ENCODE peak calls at places on chromosomes 4 and X, in nine cellular contexts. S is fibroblast of lung, E is GM06990, V is bronchial epithelial cell, R is pancreas, U is ascending aorta, I is epithelial cell of esophagus, L is left ventricle myocardium inferior, M is thyroid gland. Z is an unnamed sample.

GRCh38 chr4:74202062-74202586 is 44.2 kb downstream of the MTHFD2L start:
- DNase-seq in S (peak), E (no peak), V (no peak), R (no peak), U (no peak), I (no peak), L (no peak), M (no peak), Z (no peak)

GRCh38 chr4:165133150-165133549 is 20.5 kb upstream of the TMEM192 start:
- DNase-seq in S (no peak), E (no peak), V (no peak), R (no peak), U (no peak), I (no peak), L (no peak), M (no peak), Z (no peak)

GRCh38 chr4:77564231-77564630 is 41.4 kb upstream of the CXCL13 start:
- DNase-seq in S (peak), E (no peak), V (no peak), R (peak), U (no peak), I (no peak), L (no peak), M (peak), Z (peak)

GRCh38 chr4:72408568-72408967 is 160.5 kb downstream of the ADAMTS3 start:
- DNase-seq in S (no peak), E (no peak), V (no peak), R (no peak), U (no peak), I (no peak), L (no peak), M (no peak), Z (no peak)

GRCh38 chrX:150503898-150504219 is 64.6 kb upstream of the MTM1 start:
- DNase-seq in S (no peak), E (no peak), V (peak), R (peak), U (no peak), I (peak), L (no peak), M (peak), Z (no peak)

GRCh38 chrX:63918611-63919010 is 133.6 kb upstream of the ARHGEF9 start:
- DNase-seq in S (peak), E (no peak), V (peak), R (no peak), U (peak), I (peak), L (no peak), M (no peak), Z (no peak)

GRCh38 chr4:152961752-152962117 is 25.6 kb downstream of the FHDC1 start:
- DNase-seq in S (peak), E (no peak), V (no peak), R (no peak), U (no peak), I (no peak), L (no peak), M (no peak), Z (no peak)

GRCh38 chr4:86627736-86628135 is 33.6 kb downstream of the PTPN13 start:
- DNase-seq in S (no peak), E (no peak), V (no peak), R (no peak), U (no peak), I (no peak), L (no peak), M (no peak), Z (no peak)

GRCh38 chrX:140163376-140164159 is 198.2 kb upstream of the CXorf66 start:
- DNase-seq in S (peak), E (no peak), V (no peak), R (no peak), U (no peak), I (no peak), L (no peak), M (no peak), Z (no peak)

GRCh38 chr4:101103381-101104142 is 243.8 kb downstream of the PPP3CA start:
- DNase-seq in S (peak), E (peak), V (no peak), R (no peak), U (no peak), I (no peak), L (no peak), M (no peak), Z (no peak)

GRCh38 chr4:125736057-125736456 is 421.3 kb downstream of the FAT4 start:
- DNase-seq in S (peak), E (no peak), V (peak), R (no peak), U (no peak), I (no peak), L (no peak), M (no peak), Z (no peak)

GRCh38 chr4:3045500-3045850 is 28.9 kb downstream of the HTT-AS start:
- DNase-seq in S (peak), E (peak), V (peak), R (no peak), U (peak), I (no peak), L (peak), M (peak), Z (no peak)

GRCh38 chr4:2937146-2937857 is 25.9 kb downstream of the NOP14 start:
- DNase-seq in S (no peak), E (peak), V (peak), R (peak), U (peak), I (peak), L (peak), M (no peak), Z (peak)

GRCh38 chrX:13829995-13830394 is 13.1 kb upstream of the GPM6B start:
- DNase-seq in S (no peak), E (no peak), V (no peak), R (no peak), U (no peak), I (no peak), L (no peak), M (no peak), Z (no peak)

GRCh38 chrX:131305926-131306325 is 16.8 kb upstream of the IGSF1 start:
- DNase-seq in S (no peak), E (no peak), V (no peak), R (no peak), U (no peak), I (no peak), L (no peak), M (no peak), Z (no peak)

GRCh38 chr4:107380836-107381438 is 339.1 kb downstream of the PAPSS1 start:
- DNase-seq in S (no peak), E (no peak), V (no peak), R (no peak), U (no peak), I (no peak), L (no peak), M (no peak), Z (peak)

GRCh38 chr4:169900241-169900845 is 125.9 kb downstream of the MFAP3L start:
- DNase-seq in S (no peak), E (no peak), V (no peak), R (no peak), U (no peak), I (no peak), L (no peak), M (no peak), Z (no peak)

GRCh38 chr4:98577956-98578355 is 80.5 kb downstream of the TSPAN5 start:
- DNase-seq in S (no peak), E (no peak), V (no peak), R (no peak), U (no peak), I (no peak), L (no peak), M (no peak), Z (no peak)

GRCh38 chrX:36898301-36898700 is 109.9 kb upstream of the FAM47C start:
- DNase-seq in S (peak), E (no peak), V (peak), R (no peak), U (no peak), I (peak), L (no peak), M (no peak), Z (no peak)

GRCh38 chr4:14807857-14808256 is 194.4 kb upstream of the CPEB2 start:
- DNase-seq in S (no peak), E (no peak), V (no peak), R (no peak), U (no peak), I (no peak), L (no peak), M (no peak), Z (no peak)
- H3K4me3 ChIP-seq in S (no peak), E (no peak), V (no peak), R (no peak), U (no peak), I (no peak), L (no peak), M (no peak), Z (no peak)

GRCh38 chr4:88989990-88990389 is 67.0 kb downstream of the FAM13A start:
- DNase-seq in S (no peak), E (no peak), V (no peak), R (no peak), U (no peak), I (no peak), L (no peak), M (no peak), Z (peak)

DNA sequence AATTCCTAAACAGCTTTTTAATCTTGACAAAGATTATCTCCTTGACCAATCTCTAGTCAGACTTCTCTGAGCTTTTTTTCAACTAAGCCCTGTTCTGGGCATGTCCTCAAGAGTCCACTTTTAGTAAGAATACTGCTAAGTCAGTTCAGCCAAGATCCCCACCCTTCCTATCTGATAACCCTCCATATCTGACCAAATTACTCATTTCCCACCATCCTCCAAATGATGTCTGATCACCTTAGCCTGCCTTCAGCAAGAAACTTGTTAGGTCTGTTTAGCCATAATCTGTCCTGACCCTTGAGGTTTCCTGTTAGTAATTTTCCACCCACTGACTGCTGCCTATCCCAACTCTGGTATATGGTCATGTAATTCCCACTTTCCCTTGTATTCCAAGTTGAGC is 65.2 kb downstream of the FAM13A start:
- DNase-seq in S (no peak), E (no peak), V (peak), R (no peak), U (no peak), I (peak), L (no peak), M (no peak), Z (peak)
- TF ChIP-seq CTCF in S (no peak), E (no peak), V (no peak), R (no peak), U (no peak), I (no peak), L (no peak), M (no peak), Z (no peak)

GRCh38 chr4:121952290-121952689 is 430 bp upstream of the TRPC3 start:
- DNase-seq in S (no peak), E (no peak), V (no peak), R (no peak), U (no peak), I (no peak), L (no peak), M (no peak), Z (no peak)
- H3K4me3 ChIP-seq in S (peak), E (no peak), V (no peak), R (no peak), U (peak), I (no peak), L (peak), M (no peak), Z (no peak)

GRCh38 chrX:32673193-32673592 is 538.2 kb downstream of the DMD start:
- DNase-seq in S (peak), E (no peak), V (peak), R (no peak), U (no peak), I (peak), L (no peak), M (no peak), Z (no peak)
- TF ChIP-seq CTCF in S (no peak), E (peak), V (peak), R (no peak), U (no peak), I (no peak), L (no peak), M (no peak), Z (no peak)

DNA sequence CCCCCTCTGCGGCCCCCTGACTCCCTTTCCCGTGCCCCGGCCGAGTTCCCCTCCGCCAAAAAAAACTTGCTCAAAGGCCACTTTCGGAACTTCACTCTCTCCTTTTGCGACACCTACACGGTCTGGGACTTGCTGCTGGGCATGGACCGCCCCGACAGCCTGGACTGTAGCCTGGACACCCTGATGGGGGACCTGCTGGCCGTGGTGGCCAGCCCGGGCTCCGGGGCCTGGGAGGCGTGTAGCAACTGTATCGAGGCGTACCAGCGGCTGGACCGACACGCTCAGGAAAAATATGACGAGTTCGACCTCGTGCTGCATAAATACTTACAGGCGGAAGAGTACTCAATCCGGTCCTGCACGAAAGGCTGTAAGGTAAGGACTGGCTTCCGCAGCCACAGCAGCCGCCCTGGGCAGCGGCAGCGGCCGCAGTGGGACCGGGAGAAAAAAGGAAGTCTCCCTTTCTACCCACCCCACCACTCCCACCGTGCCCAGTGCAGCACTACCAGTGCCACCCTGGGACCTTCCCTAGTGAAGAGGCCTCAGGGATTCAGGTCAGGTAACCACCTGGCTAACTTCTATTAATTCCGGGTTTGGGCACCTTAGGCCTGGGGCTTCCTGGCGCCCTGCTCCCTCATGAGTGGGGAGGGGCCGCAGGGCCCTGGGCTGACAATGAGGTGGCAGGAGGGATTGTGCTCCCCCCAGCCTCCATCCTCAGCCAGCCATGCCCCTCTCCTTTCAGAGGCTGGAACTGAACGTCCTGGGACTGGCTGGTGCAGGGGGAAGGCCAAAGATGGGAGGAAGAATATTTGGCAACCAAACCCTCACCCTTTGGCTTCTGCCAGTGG is 1.9 kb downstream of the NALF2 start:
- DNase-seq in S (no peak), E (no peak), V (no peak), R (no peak), U (no peak), I (peak), L (no peak), M (peak), Z (peak)
- H3K4me3 ChIP-seq in S (no peak), E (no peak), V (peak), R (peak), U (no peak), I (no peak), L (peak), M (peak), Z (no peak)

GRCh38 chrX:113741744-113742143 is 842.1 kb upstream of the HTR2C start:
- DNase-seq in S (no peak), E (no peak), V (peak), R (no peak), U (no peak), I (peak), L (no peak), M (no peak), Z (no peak)
- TF ChIP-seq CTCF in S (no peak), E (peak), V (no peak), R (no peak), U (no peak), I (peak), L (no peak), M (no peak), Z (no peak)

GRCh38 chrX:45765281-45765680 is 564.6 kb upstream of the DIPK2B start:
- DNase-seq in S (no peak), E (no peak), V (no peak), R (no peak), U (no peak), I (no peak), L (no peak), M (no peak), Z (no peak)

GRCh38 chrX:45762699-45763647 is 562.3 kb upstream of the DIPK2B start:
- DNase-seq in S (no peak), E (peak), V (peak), R (no peak), U (no peak), I (peak), L (no peak), M (no peak), Z (no peak)

GRCh38 chrX:45768666-45769065 is 568.0 kb upstream of the DIPK2B start:
- DNase-seq in S (no peak), E (no peak), V (no peak), R (no peak), U (no peak), I (no peak), L (no peak), M (no peak), Z (no peak)

GRCh38 chrX:45767021-45767491 is 566.4 kb upstream of the DIPK2B start:
- DNase-seq in S (peak), E (no peak), V (peak), R (no peak), U (no peak), I (peak), L (no peak), M (no peak), Z (no peak)

DNA sequence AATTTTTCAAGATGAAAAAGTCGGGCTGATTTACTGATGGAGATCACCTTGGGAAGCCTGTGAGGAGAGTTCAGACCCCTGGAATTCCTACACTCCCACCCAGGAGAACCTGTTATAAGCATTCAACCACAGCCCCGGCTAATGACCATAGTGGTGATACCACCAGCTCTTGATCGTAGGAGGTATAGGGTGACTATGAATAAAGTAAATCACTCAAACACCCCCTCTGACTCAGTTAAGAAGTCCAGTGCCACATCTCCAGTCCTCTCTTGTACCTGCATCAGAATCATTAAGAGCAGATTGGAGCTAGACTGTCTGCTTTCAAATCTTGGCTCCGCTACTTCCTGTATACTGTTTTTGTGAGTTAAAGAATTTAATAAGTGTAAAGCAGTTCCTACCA is 565.0 kb upstream of the DIPK2B start:
- DNase-seq in S (no peak), E (no peak), V (no peak), R (no peak), U (no peak), I (no peak), L (no peak), M (no peak), Z (no peak)
- H3K4me3 ChIP-seq in S (peak), E (no peak), V (no peak), R (no peak), U (no peak), I (no peak), L (no peak), M (no peak), Z (peak)

DNA sequence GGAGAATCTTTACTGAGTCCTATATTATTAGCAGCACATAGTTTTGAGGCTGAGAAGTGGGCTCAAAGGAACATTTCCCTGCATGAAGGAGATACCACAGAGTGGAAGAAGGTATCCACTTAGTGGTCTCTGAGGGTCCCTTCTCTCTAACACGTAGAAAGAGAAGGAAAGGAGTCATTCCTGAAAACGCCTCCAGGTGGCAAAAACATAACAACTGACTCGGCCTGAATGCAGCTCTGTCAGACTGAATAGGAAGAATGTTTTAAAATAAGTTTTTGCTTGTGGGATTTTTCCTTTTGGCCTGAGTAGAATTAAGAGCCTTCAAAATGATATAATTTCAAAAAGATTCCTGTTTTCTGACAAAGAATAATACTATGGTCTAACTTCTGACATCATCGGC is 23.3 kb downstream of the RPGR start:
- DNase-seq in S (peak), E (no peak), V (no peak), R (no peak), U (no peak), I (peak), L (no peak), M (no peak), Z (no peak)
- TF ChIP-seq CTCF in S (no peak), E (peak), V (peak), R (no peak), U (no peak), I (peak), L (peak), M (no peak), Z (peak)

GRCh38 chrX:100447563-100448397 is 37.7 kb upstream of the PCDH19 start:
- DNase-seq in S (peak), E (no peak), V (peak), R (peak), U (peak), I (peak), L (peak), M (peak), Z (no peak)
- H3K4me3 ChIP-seq in S (no peak), E (no peak), V (no peak), R (no peak), U (no peak), I (no peak), L (peak), M (no peak), Z (no peak)

Z was measured in osteoblast.